ENCODE peak calls at places on chromosomes 3 and 15, in seven cellular contexts. I, Y, Z, G, A, V and F are unnamed samples.

GRCh38 chr3:190586631-190587000 is 72.7 kb downstream of the IL1RAP start:
- DNase-seq in Y (no peak), A (no peak), G (no peak), I (no peak), Z (no peak), V (peak; percentile 34), F (no peak)

GRCh38 chr3:64030741-64031140 is 7.4 kb upstream of the PSMD6 start:
- DNase-seq in V (peak; percentile 74), Z (peak; percentile 65), A (peak; percentile 54), I (peak; percentile 77), Y (peak; percentile 55), G (peak; percentile 15), F (peak; percentile 18)

GRCh38 chr3:26827169-26827568 is 204.6 kb downstream of the LRRC3B start:
- DNase-seq in I (no peak), Z (no peak), G (no peak), A (no peak), Y (no peak), V (no peak), F (no peak)

GRCh38 chr3:128218476-128218829 is 65.2 kb downstream of the EEFSEC start:
- DNase-seq in V (peak; percentile 31), I (peak; percentile 25), G (no peak), A (no peak), Z (no peak), Y (no peak), F (no peak)

GRCh38 chr15:74676801-74677200 is 19.0 kb downstream of the EDC3 start:
- DNase-seq in I (no peak), Y (no peak), A (no peak), Z (no peak), V (no peak), G (no peak), F (no peak)

GRCh38 chr3:142086581-142087090 is 62.7 kb downstream of the TFDP2 start:
- DNase-seq in G (no peak), Y (no peak), V (no peak), I (no peak), Z (no peak), A (no peak), F (no peak)

GRCh38 chr3:113623324-113623723 is 73.1 kb downstream of the USF3 start:
- DNase-seq in A (no peak), Z (no peak), Y (no peak), G (no peak), I (no peak), V (no peak), F (no peak)

GRCh38 chr15:80890341-80890972 is 99.2 kb downstream of the MESD start:
- DNase-seq in Z (no peak), V (no peak), A (no peak), Y (no peak), I (no peak), G (no peak), F (no peak)

GRCh38 chr15:66017009-66017408 is 147.7 kb downstream of the RAB11A start:
- DNase-seq in A (no peak), V (no peak), G (no peak), I (no peak), Z (no peak), Y (no peak), F (no peak)

GRCh38 chr3:135444058-135444457 is 521.5 kb upstream of the PPP2R3A start:
- DNase-seq in Z (no peak), A (no peak), Y (no peak), G (no peak), V (no peak), I (no peak), F (no peak)

GRCh38 chr3:63471781-63472180 is 180.7 kb upstream of the SNTN start:
- DNase-seq in V (no peak), Y (no peak), I (no peak), Z (no peak), G (no peak), A (no peak), F (no peak)

GRCh38 chr3:175338775-175339535 is 479.8 kb downstream of the NAALADL2 start:
- DNase-seq in V (peak; percentile 45), Z (no peak), I (no peak), Y (no peak), A (no peak), G (no peak), F (no peak)

GRCh38 chr15:67121725-67122600 is 56.6 kb downstream of the SMAD3 start:
- DNase-seq in Z (no peak), V (no peak), I (no peak), A (no peak), G (no peak), Y (no peak), F (no peak)

GRCh38 chr15:72968531-72968922 is 83.7 kb upstream of the NEO1 start:
- DNase-seq in A (no peak), G (no peak), I (no peak), Y (no peak), V (no peak), Z (no peak), F (no peak)

GRCh38 chr3:8822141-8822540 is 52.7 kb upstream of the OXTR start:
- DNase-seq in V (peak; percentile 45), Y (no peak), I (no peak), A (no peak), Z (no peak), G (no peak), F (no peak)

GRCh38 chr3:101954946-101955345 is 105.6 kb downstream of the NFKBIZ start:
- DNase-seq in G (no peak), Y (no peak), I (no peak), A (no peak), V (no peak), Z (no peak), F (no peak)

GRCh38 chr15:56683925-56684324 is 49.4 kb downstream of the ZNF280D start:
- DNase-seq in A (no peak), I (peak; percentile 1), Z (no peak), G (no peak), V (no peak), Y (no peak), F (no peak)

GRCh38 chr3:132033471-132033870 is 1.3 kb downstream of the CPNE4 start:
- DNase-seq in Y (no peak), G (no peak), I (no peak), A (no peak), Z (no peak), V (no peak), F (no peak)

GRCh38 chr15:99324700-99325099 is 73.4 kb downstream of the LRRC28 start:
- DNase-seq in Z (no peak), Y (no peak), V (no peak), I (no peak), A (no peak), G (no peak), F (no peak)

GRCh38 chr15:66786222-66786621 is 84.2 kb downstream of the SMAD6 start:
- DNase-seq in A (no peak), G (no peak), Y (no peak), Z (no peak), V (no peak), I (no peak), F (no peak)

GRCh38 chr3:38662544-38662943 is 13.1 kb upstream of the SCN5A start:
- DNase-seq in I (no peak), Z (no peak), Y (no peak), V (no peak), G (peak; percentile 19), A (no peak), F (no peak)

GRCh38 chr3:130582457-130583155 is 65.6 kb downstream of the COL6A6 start:
- DNase-seq in Z (no peak), I (no peak), G (no peak), A (no peak), V (no peak), Y (no peak), F (no peak)

GRCh38 chr3:87333393-87333892 is 57.1 kb upstream of the POU1F1 start:
- DNase-seq in Y (no peak), A (no peak), Z (no peak), I (no peak), G (no peak), V (peak; percentile 27), F (no peak)

GRCh38 chr3:64645236-64645635 is 42.6 kb downstream of the ADAMTS9 start:
- DNase-seq in Y (no peak), Z (no peak), V (no peak), G (no peak), I (no peak), A (no peak), F (no peak)

GRCh38 chr3:129257609-129258008 is 8.2 kb downstream of the COPG1 start:
- DNase-seq in V (no peak), I (no peak), Y (no peak), Z (no peak), G (no peak), A (no peak), F (no peak)

GRCh38 chr3:46537316-46537715 is 28.8 kb downstream of the LRRC2 start:
- DNase-seq in Z (no peak), A (no peak), G (no peak), I (no peak), Y (no peak), V (no peak), F (no peak)

GRCh38 chr15:59313703-59314332 is 58.9 kb downstream of the MYO1E start:
- DNase-seq in G (no peak), I (no peak), A (no peak), Z (no peak), Y (no peak), V (no peak), F (peak; percentile 38)

GRCh38 chr3:163056874-163057497 is 1560.4 kb downstream of the OTOL1 start:
- DNase-seq in Y (no peak), G (peak; percentile 33), V (peak; percentile 9), I (peak; percentile 45), A (no peak), Z (no peak), F (no peak)